ENCODE peak calls at places on chromosomes 6 and 20, in five cellular contexts. Y is A549, N is body of pancreas, D is psoas muscle, G is upper lobe of right lung. L is an unnamed sample. For H3K4me1, the result is how much of the 10 kb centered on the place peaks cover.

GRCh38 chr20:57474816-57475215 is 50.1 kb downstream of the CTCFL start:
- DNase-seq in Y (no peak), N (no peak), D (no peak), G (peak), L (no peak)

GRCh38 chr20:50111120-50111828 is 1.7 kb downstream of the UBE2V1 start:
- DNase-seq in Y (no peak), N (no peak), D (no peak), G (no peak), L (no peak)

GRCh38 chr20:4320284-4320683 is 304.9 kb upstream of the RNF24 start:
- DNase-seq in Y (no peak), N (no peak), D (no peak), G (no peak), L (no peak)

GRCh38 chr20:41631826-41632225 is 13.6 kb upstream of the CHD6 start:
- DNase-seq in Y (no peak), N (no peak), D (peak), G (no peak), L (peak)

GRCh38 chr6:157853902-157854481 is 30.9 kb downstream of the SNX9 start:
- DNase-seq in Y (no peak), N (no peak), D (no peak), G (no peak), L (no peak)

GRCh38 chr6:131755597-131755996 is 44.8 kb upstream of the CTAGE9 start:
- DNase-seq in Y (no peak), N (no peak), D (no peak), G (no peak), L (no peak)

GRCh38 chr6:41021832-41022231 is 17.2 kb downstream of the UNC5CL start:
- DNase-seq in Y (peak), N (peak), D (no peak), G (no peak), L (no peak)

GRCh38 chr20:20820780-20821495 is 108.5 kb upstream of the RALGAPA2 start:
- DNase-seq in Y (no peak), N (no peak), D (no peak), G (no peak), L (no peak)

GRCh38 chr6:74939309-74939708 is 266.5 kb downstream of the COL12A1 start:
- DNase-seq in Y (no peak), N (no peak), D (no peak), G (no peak), L (no peak)

GRCh38 chr20:64053841-64054661 is 4.6 kb upstream of the SOX18 start:
- DNase-seq in Y (peak), N (no peak), D (peak), G (no peak), L (no peak)

GRCh38 chr6:169794317-169795055 is 43.1 kb downstream of the ERMARD start:
- DNase-seq in Y (no peak), N (no peak), D (no peak), G (peak), L (no peak)

GRCh38 chr6:169791721-169792131 is 40.3 kb downstream of the ERMARD start:
- DNase-seq in Y (no peak), N (no peak), D (no peak), G (peak), L (no peak)

GRCh38 chr6:169792306-169793015 is 41.0 kb downstream of the ERMARD start:
- DNase-seq in Y (no peak), N (no peak), D (no peak), G (peak), L (no peak)

GRCh38 chr6:169793408-169793807 is 42.0 kb downstream of the ERMARD start:
- DNase-seq in Y (no peak), N (no peak), D (no peak), G (peak), L (no peak)

GRCh38 chr6:169795196-169795595 is 43.8 kb downstream of the ERMARD start:
- DNase-seq in Y (no peak), N (no peak), D (no peak), G (no peak), L (no peak)
- H3K4me1 ChIP-seq in Y (under half), N (under half), D (under half), G (under half), L (under half)

GRCh38 chr6:37522836-37523235 is 23.1 kb upstream of the CCDC167 start:
- DNase-seq in Y (no peak), N (no peak), D (no peak), G (no peak), L (no peak)

GRCh38 chr6:37524025-37524647 is 24.4 kb upstream of the CCDC167 start:
- DNase-seq in Y (no peak), N (no peak), D (no peak), G (no peak), L (no peak)

GRCh38 chr6:37523412-37523811 is 23.7 kb upstream of the CCDC167 start:
- DNase-seq in Y (no peak), N (no peak), D (no peak), G (no peak), L (no peak)

GRCh38 chr6:37524919-37525318 is 25.2 kb upstream of the CCDC167 start:
- DNase-seq in Y (no peak), N (no peak), D (no peak), G (no peak), L (no peak)

DNA sequence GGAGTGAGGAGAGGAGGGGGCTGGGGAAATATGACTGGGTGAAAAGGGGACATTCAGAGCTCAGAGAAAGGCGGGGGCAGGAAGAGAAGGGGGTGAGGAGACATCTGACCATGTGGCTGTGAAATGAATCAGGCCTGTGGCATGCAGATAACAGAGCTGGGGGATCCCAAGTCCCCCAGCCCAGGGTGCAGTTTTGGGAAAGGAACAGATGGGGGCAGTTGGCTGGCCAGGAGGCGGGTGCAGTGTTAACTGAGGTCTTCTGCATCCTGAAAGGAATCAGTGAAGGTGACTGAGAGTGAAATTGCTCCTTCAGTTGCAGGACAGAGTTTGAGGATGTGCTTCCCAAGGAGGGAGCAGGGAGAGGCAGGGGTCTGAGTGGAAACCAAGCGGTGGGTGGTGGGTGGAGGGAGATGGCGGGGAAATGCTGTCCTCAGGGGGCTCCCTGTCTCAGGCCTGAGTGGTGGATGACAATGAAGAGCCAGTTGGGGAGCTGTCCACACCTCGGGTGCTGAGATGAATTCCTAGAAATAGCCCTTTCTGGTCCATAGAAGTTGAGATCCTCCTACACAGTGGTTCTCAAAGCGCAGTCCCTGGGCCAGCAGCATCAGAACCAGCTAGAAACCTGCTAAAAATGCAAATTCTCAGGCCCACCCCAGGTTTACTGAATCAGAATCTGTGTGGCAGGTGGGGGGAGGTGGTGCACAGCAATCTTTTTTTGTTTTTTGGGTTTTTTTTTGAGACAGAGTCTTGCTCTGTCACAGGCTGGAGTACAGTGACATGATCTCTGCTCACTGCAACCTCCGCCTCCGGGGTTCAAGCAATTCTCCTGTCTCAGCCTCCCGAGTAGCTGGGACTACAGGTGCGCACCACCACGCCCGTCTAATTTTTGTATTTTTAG is 26.0 kb upstream of the CCDC167 start:
- DNase-seq in Y (no peak), N (no peak), D (no peak), G (no peak), L (no peak)
- H3K27ac ChIP-seq in Y (no peak), N (no peak), D (no peak), G (no peak), L (no peak)

GRCh38 chr6:160927416-160927815 is 64.2 kb upstream of the MAP3K4 start:
- DNase-seq in Y (no peak), N (no peak), D (no peak), G (no peak), L (no peak)
- H3K4me1 ChIP-seq in Y (under half), N (under half), D (under half), G (under half), L (under half)

GRCh38 chr6:163748886-163749285 is 334.4 kb downstream of the QKI start:
- DNase-seq in Y (no peak), N (no peak), D (no peak), G (no peak), L (no peak)

GRCh38 chr6:163752446-163752845 is 337.9 kb downstream of the QKI start:
- DNase-seq in Y (no peak), N (no peak), D (no peak), G (no peak), L (no peak)

GRCh38 chr6:163748036-163748435 is 333.5 kb downstream of the QKI start:
- DNase-seq in Y (no peak), N (no peak), D (no peak), G (no peak), L (no peak)

GRCh38 chr6:163751032-163751525 is 336.6 kb downstream of the QKI start:
- DNase-seq in Y (no peak), N (no peak), D (no peak), G (peak), L (no peak)

GRCh38 chr6:163750436-163751031 is 336.0 kb downstream of the QKI start:
- DNase-seq in Y (no peak), N (no peak), D (no peak), G (no peak), L (no peak)
- H3K27ac ChIP-seq in Y (no peak), N (no peak), D (peak), G (peak), L (no peak)

GRCh38 chr6:13419422-13419821 is 68.0 kb downstream of the GFOD1 start:
- DNase-seq in Y (no peak), N (no peak), D (no peak), G (no peak), L (no peak)

GRCh38 chr6:13421425-13422057 is 65.9 kb downstream of the GFOD1 start:
- DNase-seq in Y (no peak), N (no peak), D (no peak), G (no peak), L (no peak)

GRCh38 chr6:13418838-13419237 is 68.6 kb downstream of the GFOD1 start:
- DNase-seq in Y (no peak), N (peak), D (no peak), G (no peak), L (no peak)

GRCh38 chr6:13419826-13420225 is 67.6 kb downstream of the GFOD1 start:
- DNase-seq in Y (no peak), N (no peak), D (no peak), G (no peak), L (no peak)

GRCh38 chr6:13420269-13420668 is 67.1 kb downstream of the GFOD1 start:
- DNase-seq in Y (no peak), N (no peak), D (no peak), G (no peak), L (no peak)
- H3K4me1 ChIP-seq in Y (under half), N (under half), D (half or more), G (half or more), L (under half)

L was measured in uterus.